ENCODE peak calls at places on chromosomes 7 and 10, in ten cellular contexts. One of them, this sample, is unnamed.
A peak's percentile ranks its signal among the peaks of the same experiment; 100 is the strongest.

GRCh38 chr7:92754756-92755581 is 81.4 kb downstream of the CDK6 start:
- DNase-seq in neural progenitor cell: no peak
- DNase-seq in thyroid gland: no peak
- DNase-seq in endodermal cell: peak; percentile 48
- DNase-seq in transverse colon: no peak
- DNase-seq in MM.1S: no peak
- DNase-seq in CD8-positive, alpha-beta T cell: no peak
- DNase-seq in esophagus squamous epithelium: no peak
- DNase-seq in CD4-positive, alpha-beta T cell: no peak
- DNase-seq in spleen: no peak
- DNase-seq in this sample: no peak

GRCh38 chr10:17923728-17924127 is 28.0 kb upstream of the SLC39A12 start:
- DNase-seq in endodermal cell: no peak
- DNase-seq in neural progenitor cell: no peak
- DNase-seq in thyroid gland: peak; percentile 53
- DNase-seq in CD4-positive, alpha-beta T cell: no peak
- DNase-seq in MM.1S: no peak
- DNase-seq in transverse colon: peak; percentile 24
- DNase-seq in CD8-positive, alpha-beta T cell: no peak
- DNase-seq in spleen: no peak
- DNase-seq in esophagus squamous epithelium: no peak
- DNase-seq in this sample: no peak

GRCh38 chr10:106608101-106608500 is 556.4 kb downstream of the SORCS1 start:
- DNase-seq in CD4-positive, alpha-beta T cell: no peak
- DNase-seq in MM.1S: no peak
- DNase-seq in CD8-positive, alpha-beta T cell: no peak
- DNase-seq in esophagus squamous epithelium: no peak
- DNase-seq in spleen: no peak
- DNase-seq in transverse colon: no peak
- DNase-seq in thyroid gland: no peak
- DNase-seq in endodermal cell: no peak
- DNase-seq in neural progenitor cell: no peak
- DNase-seq in this sample: no peak

GRCh38 chr10:22823109-22823508 is 104.7 kb upstream of the ARMC3 start:
- DNase-seq in thyroid gland: no peak
- DNase-seq in neural progenitor cell: no peak
- DNase-seq in transverse colon: no peak
- DNase-seq in spleen: no peak
- DNase-seq in endodermal cell: no peak
- DNase-seq in esophagus squamous epithelium: no peak
- DNase-seq in CD8-positive, alpha-beta T cell: no peak
- DNase-seq in MM.1S: no peak
- DNase-seq in CD4-positive, alpha-beta T cell: no peak
- DNase-seq in this sample: no peak

GRCh38 chr7:144820557-144820956 is 15.3 kb downstream of the TPK1 start:
- DNase-seq in neural progenitor cell: no peak
- DNase-seq in transverse colon: no peak
- DNase-seq in MM.1S: peak; percentile 59
- DNase-seq in endodermal cell: no peak
- DNase-seq in thyroid gland: no peak
- DNase-seq in spleen: no peak
- DNase-seq in esophagus squamous epithelium: no peak
- DNase-seq in CD8-positive, alpha-beta T cell: no peak
- DNase-seq in CD4-positive, alpha-beta T cell: no peak
- DNase-seq in this sample: no peak

GRCh38 chr10:29865700-29866355 is 193.6 kb downstream of the JCAD start:
- DNase-seq in endodermal cell: no peak
- DNase-seq in MM.1S: no peak
- DNase-seq in CD4-positive, alpha-beta T cell: no peak
- DNase-seq in transverse colon: no peak
- DNase-seq in thyroid gland: peak; percentile 8
- DNase-seq in neural progenitor cell: no peak
- DNase-seq in CD8-positive, alpha-beta T cell: no peak
- DNase-seq in spleen: no peak
- DNase-seq in esophagus squamous epithelium: no peak
- DNase-seq in this sample: no peak

GRCh38 chr7:140031364-140031763 is 31.4 kb downstream of the PARP12 start:
- DNase-seq in transverse colon: no peak
- DNase-seq in MM.1S: no peak
- DNase-seq in spleen: no peak
- DNase-seq in thyroid gland: no peak
- DNase-seq in CD8-positive, alpha-beta T cell: no peak
- DNase-seq in endodermal cell: no peak
- DNase-seq in CD4-positive, alpha-beta T cell: no peak
- DNase-seq in esophagus squamous epithelium: no peak
- DNase-seq in neural progenitor cell: no peak
- DNase-seq in this sample: no peak

GRCh38 chr7:1749351-1749863 is 79.3 kb downstream of the ELFN1 start:
- DNase-seq in endodermal cell: no peak
- DNase-seq in spleen: no peak
- DNase-seq in neural progenitor cell: no peak
- DNase-seq in thyroid gland: no peak
- DNase-seq in CD8-positive, alpha-beta T cell: no peak
- DNase-seq in CD4-positive, alpha-beta T cell: no peak
- DNase-seq in transverse colon: no peak
- DNase-seq in esophagus squamous epithelium: no peak
- DNase-seq in MM.1S: no peak
- DNase-seq in this sample: no peak

GRCh38 chr7:75961194-75961593 is 33.2 kb downstream of the TMEM120A start:
- DNase-seq in MM.1S: no peak
- DNase-seq in spleen: no peak
- DNase-seq in endodermal cell: no peak
- DNase-seq in thyroid gland: peak; percentile 38
- DNase-seq in CD4-positive, alpha-beta T cell: no peak
- DNase-seq in esophagus squamous epithelium: no peak
- DNase-seq in neural progenitor cell: peak; percentile 56
- DNase-seq in transverse colon: no peak
- DNase-seq in CD8-positive, alpha-beta T cell: no peak
- DNase-seq in this sample: no peak

DNA sequence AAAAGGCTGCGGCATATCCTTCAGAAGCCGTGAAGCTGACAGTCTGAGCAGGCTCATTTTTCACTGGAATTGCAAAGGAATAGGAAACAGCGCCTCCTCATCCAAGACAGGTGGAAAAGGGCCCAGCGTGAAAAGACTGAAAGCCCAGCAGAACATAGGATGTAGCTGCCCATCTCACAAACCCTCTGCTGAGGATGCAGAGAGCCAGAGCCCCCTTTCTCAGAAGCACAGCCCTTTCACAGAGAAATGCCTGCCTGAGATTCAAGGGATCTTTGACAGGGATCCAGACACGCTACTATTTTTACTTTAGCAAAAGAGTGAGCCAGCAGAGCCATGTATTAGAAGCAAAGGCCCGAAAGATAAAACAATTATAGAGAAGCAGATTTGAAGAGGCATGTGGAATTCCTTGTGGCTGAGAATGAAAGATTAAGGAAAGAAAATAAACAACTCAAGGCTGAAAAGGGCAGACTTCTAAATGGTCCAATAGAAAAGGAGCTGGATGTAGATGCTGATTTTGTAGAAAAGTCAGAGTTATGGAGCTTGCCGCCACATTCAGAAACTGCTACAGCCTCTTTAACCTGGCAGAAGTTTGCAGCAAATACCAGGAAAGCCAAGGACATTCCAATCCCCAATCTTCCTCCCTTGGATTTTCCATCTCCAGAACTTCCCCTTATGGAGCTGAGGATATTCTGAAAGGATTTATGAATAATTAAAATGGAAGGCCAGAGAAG is 36.9 kb downstream of the GDI2 start:
- DNase-seq in MM.1S: no peak
- DNase-seq in CD8-positive, alpha-beta T cell: no peak
- DNase-seq in thyroid gland: no peak
- DNase-seq in CD4-positive, alpha-beta T cell: no peak
- DNase-seq in transverse colon: no peak
- DNase-seq in spleen: no peak
- DNase-seq in neural progenitor cell: peak; percentile 57
- DNase-seq in esophagus squamous epithelium: no peak
- DNase-seq in endodermal cell: peak; percentile 71
- DNase-seq in this sample: no peak
- TF ChIP-seq CTCF in MM.1S: no peak
- TF ChIP-seq CTCF in CD8-positive, alpha-beta T cell: no peak
- TF ChIP-seq CTCF in thyroid gland: no peak
- TF ChIP-seq CTCF in CD4-positive, alpha-beta T cell: no peak
- TF ChIP-seq CTCF in transverse colon: no peak
- TF ChIP-seq CTCF in spleen: no peak
- TF ChIP-seq CTCF in neural progenitor cell: peak; percentile 49
- TF ChIP-seq CTCF in esophagus squamous epithelium: no peak
- TF ChIP-seq CTCF in endodermal cell: peak; percentile 55
- TF ChIP-seq CTCF in this sample: no peak

DNA sequence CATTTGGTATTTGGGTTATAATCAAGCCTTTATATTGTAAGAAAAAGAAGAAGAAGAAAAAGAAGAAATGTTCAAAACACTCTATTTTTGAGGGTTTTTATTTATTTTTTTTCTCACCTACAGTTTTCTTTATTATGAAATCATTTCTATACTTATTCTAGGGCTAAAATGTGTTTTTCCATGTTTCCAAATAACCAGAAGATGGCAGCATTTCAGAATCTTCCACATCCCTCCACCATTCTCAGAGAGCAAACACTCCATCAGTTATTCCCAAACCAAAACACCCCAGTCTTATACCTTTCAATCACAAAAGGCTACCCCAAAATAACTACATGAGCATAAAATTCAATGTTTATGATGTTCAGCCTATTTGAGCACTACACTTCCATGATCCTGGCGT is 38.7 kb upstream of the PPP1R17 start:
- DNase-seq in spleen: no peak
- DNase-seq in esophagus squamous epithelium: no peak
- DNase-seq in neural progenitor cell: peak; percentile 23
- DNase-seq in thyroid gland: no peak
- DNase-seq in transverse colon: no peak
- DNase-seq in MM.1S: no peak
- DNase-seq in CD8-positive, alpha-beta T cell: no peak
- DNase-seq in CD4-positive, alpha-beta T cell: no peak
- DNase-seq in endodermal cell: no peak
- DNase-seq in this sample: no peak
- TF ChIP-seq CTCF in spleen: no peak
- TF ChIP-seq CTCF in esophagus squamous epithelium: peak; percentile 7
- TF ChIP-seq CTCF in neural progenitor cell: peak; percentile 55
- TF ChIP-seq CTCF in thyroid gland: no peak
- TF ChIP-seq CTCF in transverse colon: no peak
- TF ChIP-seq CTCF in MM.1S: peak; percentile 22
- TF ChIP-seq CTCF in CD8-positive, alpha-beta T cell: no peak
- TF ChIP-seq CTCF in CD4-positive, alpha-beta T cell: no peak
- TF ChIP-seq CTCF in endodermal cell: peak; percentile 72
- TF ChIP-seq CTCF in this sample: no peak

GRCh38 chr10:37707829-37708578 is 149.4 kb downstream of the ZNF248 start:
- DNase-seq in endodermal cell: no peak
- DNase-seq in MM.1S: no peak
- DNase-seq in CD4-positive, alpha-beta T cell: no peak
- DNase-seq in transverse colon: no peak
- DNase-seq in CD8-positive, alpha-beta T cell: no peak
- DNase-seq in neural progenitor cell: no peak
- DNase-seq in esophagus squamous epithelium: no peak
- DNase-seq in spleen: no peak
- DNase-seq in thyroid gland: no peak
- DNase-seq in this sample: no peak
- TF ChIP-seq CTCF in endodermal cell: no peak
- TF ChIP-seq CTCF in MM.1S: no peak
- TF ChIP-seq CTCF in CD4-positive, alpha-beta T cell: no peak
- TF ChIP-seq CTCF in transverse colon: no peak
- TF ChIP-seq CTCF in CD8-positive, alpha-beta T cell: no peak
- TF ChIP-seq CTCF in neural progenitor cell: peak; percentile 26
- TF ChIP-seq CTCF in esophagus squamous epithelium: no peak
- TF ChIP-seq CTCF in spleen: no peak
- TF ChIP-seq CTCF in thyroid gland: no peak
- TF ChIP-seq CTCF in this sample: no peak

GRCh38 chr10:97785231-97785630 is 13.4 kb upstream of the SFRP5 start:
- DNase-seq in esophagus squamous epithelium: no peak
- DNase-seq in thyroid gland: no peak
- DNase-seq in endodermal cell: no peak
- DNase-seq in MM.1S: no peak
- DNase-seq in CD8-positive, alpha-beta T cell: no peak
- DNase-seq in neural progenitor cell: no peak
- DNase-seq in transverse colon: no peak
- DNase-seq in spleen: no peak
- DNase-seq in CD4-positive, alpha-beta T cell: no peak
- DNase-seq in this sample: no peak

GRCh38 chr10:97785731-97786130 is 13.9 kb upstream of the SFRP5 start:
- DNase-seq in thyroid gland: no peak
- DNase-seq in MM.1S: no peak
- DNase-seq in neural progenitor cell: no peak
- DNase-seq in CD4-positive, alpha-beta T cell: no peak
- DNase-seq in transverse colon: no peak
- DNase-seq in spleen: no peak
- DNase-seq in esophagus squamous epithelium: no peak
- DNase-seq in endodermal cell: no peak
- DNase-seq in CD8-positive, alpha-beta T cell: no peak
- DNase-seq in this sample: no peak

GRCh38 chr10:97789770-97790397 is 18.1 kb upstream of the SFRP5 start:
- DNase-seq in CD8-positive, alpha-beta T cell: no peak
- DNase-seq in spleen: no peak
- DNase-seq in thyroid gland: no peak
- DNase-seq in endodermal cell: no peak
- DNase-seq in neural progenitor cell: no peak
- DNase-seq in MM.1S: no peak
- DNase-seq in esophagus squamous epithelium: no peak
- DNase-seq in transverse colon: no peak
- DNase-seq in CD4-positive, alpha-beta T cell: no peak
- DNase-seq in this sample: no peak

GRCh38 chr10:97792058-97792721 is 20.4 kb upstream of the SFRP5 start:
- DNase-seq in esophagus squamous epithelium: no peak
- DNase-seq in neural progenitor cell: peak; percentile 74
- DNase-seq in MM.1S: peak; percentile 59
- DNase-seq in endodermal cell: peak; percentile 95
- DNase-seq in CD4-positive, alpha-beta T cell: peak; percentile 65
- DNase-seq in transverse colon: peak; percentile 61
- DNase-seq in spleen: peak; percentile 88
- DNase-seq in CD8-positive, alpha-beta T cell: peak; percentile 68
- DNase-seq in thyroid gland: peak; percentile 71
- DNase-seq in this sample: peak; percentile 47

DNA sequence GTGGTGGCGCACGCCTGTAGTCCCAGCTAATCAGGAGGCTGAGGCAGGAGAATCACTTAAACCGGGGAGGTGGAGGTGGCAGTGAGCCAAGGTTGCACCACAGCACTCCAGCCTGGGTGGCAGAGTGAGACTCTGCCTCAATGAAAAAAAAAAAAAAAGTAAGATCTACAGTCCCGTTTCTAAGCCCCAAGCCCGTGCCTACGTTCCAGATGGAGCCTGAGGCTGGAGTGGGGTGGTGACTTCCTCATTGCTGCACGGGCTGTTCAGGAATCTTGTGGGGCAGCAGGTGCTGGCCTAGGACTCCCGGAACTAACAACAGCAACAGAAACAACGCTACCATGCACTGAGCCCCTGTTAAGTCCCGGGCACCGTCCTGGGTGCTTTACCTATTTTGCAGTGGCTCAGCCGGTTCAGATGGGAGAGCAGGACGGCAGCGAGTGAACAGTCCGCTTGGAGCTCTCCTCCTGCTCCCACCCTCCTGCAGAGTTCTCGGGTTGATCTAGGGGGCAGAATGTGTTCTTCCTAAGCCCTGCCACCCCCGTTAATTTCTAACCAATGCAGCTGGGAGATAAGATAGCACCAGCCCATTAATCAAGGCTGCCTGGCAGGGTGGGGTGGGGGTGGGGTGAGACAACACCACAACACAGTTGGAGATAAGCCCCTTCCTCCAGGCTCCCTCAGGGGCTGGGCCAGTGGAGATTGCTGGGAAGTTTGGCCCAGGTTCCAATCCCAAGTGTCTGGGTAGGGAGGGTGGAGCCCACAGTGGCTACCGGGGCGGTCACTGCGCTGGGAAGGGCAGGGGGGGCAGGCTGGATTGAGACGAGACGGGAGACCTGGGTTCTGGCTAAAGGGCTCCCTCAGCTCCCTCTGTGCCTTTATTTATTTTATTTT is 17.0 kb upstream of the SFRP5 start:
- DNase-seq in spleen: no peak
- DNase-seq in transverse colon: peak; percentile 53
- DNase-seq in neural progenitor cell: no peak
- DNase-seq in thyroid gland: peak; percentile 45
- DNase-seq in endodermal cell: peak; percentile 85
- DNase-seq in CD8-positive, alpha-beta T cell: no peak
- DNase-seq in esophagus squamous epithelium: no peak
- DNase-seq in MM.1S: no peak
- DNase-seq in CD4-positive, alpha-beta T cell: no peak
- DNase-seq in this sample: no peak
- TF ChIP-seq CTCF in spleen: no peak
- TF ChIP-seq CTCF in transverse colon: no peak
- TF ChIP-seq CTCF in neural progenitor cell: no peak
- TF ChIP-seq CTCF in thyroid gland: no peak
- TF ChIP-seq CTCF in endodermal cell: peak; percentile 18
- TF ChIP-seq CTCF in CD8-positive, alpha-beta T cell: no peak
- TF ChIP-seq CTCF in esophagus squamous epithelium: no peak
- TF ChIP-seq CTCF in MM.1S: no peak
- TF ChIP-seq CTCF in CD4-positive, alpha-beta T cell: no peak
- TF ChIP-seq CTCF in this sample: no peak

This sample was measured in activated B cell treated with CpG ODN at 0.5 μM for 24 hours.